ENCODE peak calls at places on chromosome 11, in four cellular contexts. I is Kasumi-1; V is NCI-H2107; G is stimulated activated CD4-positive, alpha-beta T cell treated with anti-CD3 and anti-CD28 coated beads, Interleukin-1b, Interleukin-23, amount 100 ng/mL, for 48 hours. C is an unnamed sample.

GRCh38 chr11:130876100-130876499 is 40.2 kb downstream of the SNX19 start:
- DNase-seq in G (no peak), I (no peak), V (no peak), C (no peak)

GRCh38 chr11:12090061-12090572 is 20.3 kb upstream of the MICAL2 start:
- DNase-seq in V (no peak), G (no peak), I (peak), C (peak)

GRCh38 chr11:116853461-116854073 is 16.1 kb upstream of the APOA1 start:
- DNase-seq in G (peak), I (peak), V (no peak), C (no peak)

GRCh38 chr11:73747762-73748161 is 13.1 kb downstream of the RAB6A start:
- DNase-seq in G (no peak), I (no peak), V (no peak), C (no peak)

GRCh38 chr11:73001615-73002014 is 140.5 kb downstream of the FCHSD2 start:
- DNase-seq in I (no peak), V (no peak), G (no peak), C (no peak)

GRCh38 chr11:117966908-117967307 is 19.3 kb upstream of the IL10RA start:
- DNase-seq in G (no peak), V (no peak), I (no peak), C (no peak)

GRCh38 chr11:82676483-82677094 is 57.1 kb downstream of the FAM181B start:
- DNase-seq in G (no peak), V (no peak), I (peak), C (no peak)

GRCh38 chr11:46381836-46382643 is 571 bp downstream of the MDK start:
- DNase-seq in G (no peak), V (no peak), I (no peak), C (no peak)

GRCh38 chr11:85590848-85591483 is 36.2 kb downstream of the DLG2 start:
- DNase-seq in G (no peak), I (peak), V (no peak), C (peak)

GRCh38 chr11:1853376-1854131 is 670 bp downstream of the LSP1 start:
- DNase-seq in I (no peak), G (no peak), V (no peak), C (peak)

GRCh38 chr11:61109671-61110070 is 7.4 kb downstream of the CD5 start:
- DNase-seq in I (no peak), V (no peak), G (no peak), C (no peak)

C was measured in RPMI8226.